ENCODE peak calls at places on chromosomes 16 and 17, in eight cellular contexts. U is endothelial cell, L is Calu3, I is kidney, M is heart left ventricle, V is nephron progenitor cell, D is tibial nerve, W is WERI-Rb-1. X is an unnamed sample.
A peak's percentile ranks its signal among the peaks of the same experiment; 100 is the strongest.

GRCh38 chr16:73094371-73094770 is 46.4 kb upstream of the ZFHX3 start:
- DNase-seq in V (no peak), I (no peak), L (no peak), W (no peak), D (no peak), U (no peak), M (no peak), X (no peak)

GRCh38 chr17:52470553-52470952 is 312.0 kb upstream of the CA10 start:
- DNase-seq in W (peak; percentile 10), I (no peak), L (no peak), D (no peak), V (no peak), M (no peak), U (no peak), X (no peak)

GRCh38 chr16:77943770-77944169 is 78.6 kb upstream of the CLEC3A start:
- DNase-seq in V (no peak), M (no peak), D (no peak), L (no peak), U (no peak), I (no peak), W (no peak), X (no peak)

GRCh38 chr17:35337364-35337763 is 36.1 kb downstream of the SLFN11 start:
- DNase-seq in V (no peak), D (no peak), I (no peak), W (no peak), L (no peak), M (no peak), U (no peak), X (no peak)

GRCh38 chr16:1870365-1871082 is 1.4 kb downstream of the MEIOB start:
- DNase-seq in I (no peak), D (no peak), M (no peak), L (no peak), U (no peak), W (no peak), V (no peak), X (no peak)

GRCh38 chr16:10647721-10648296 is 46.9 kb downstream of the TEKT5 start:
- DNase-seq in W (no peak), L (no peak), U (no peak), I (no peak), V (no peak), M (no peak), D (no peak), X (no peak)

GRCh38 chr16:89410794-89411309 is 79.5 kb downstream of the ANKRD11 start:
- DNase-seq in U (no peak), V (no peak), I (peak; percentile 89), D (peak; percentile 52), L (peak; percentile 43), M (peak; percentile 65), W (peak; percentile 41), X (no peak)

GRCh38 chr17:61413654-61414133 is 14.1 kb downstream of the TBX2 start:
- DNase-seq in U (no peak), W (no peak), L (no peak), I (no peak), D (no peak), M (no peak), V (no peak), X (no peak)

GRCh38 chr16:70438325-70438982 is 446 bp downstream of the ST3GAL2 start:
- DNase-seq in D (no peak), M (peak; percentile 45), U (peak; percentile 43), L (no peak), W (peak; percentile 36), I (peak; percentile 85), V (no peak), X (no peak)

GRCh38 chr17:65593870-65594584 is 32.6 kb upstream of the AXIN2 start:
- DNase-seq in U (no peak), W (no peak), V (peak; percentile 30), D (no peak), I (no peak), L (no peak), M (no peak), X (no peak)

GRCh38 chr17:73261952-73262675 is 434 bp upstream of the CPSF4L start:
- DNase-seq in U (no peak), W (no peak), I (peak; percentile 40), V (no peak), M (no peak), D (no peak), L (peak; percentile 77), X (no peak)

GRCh38 chr16:57688987-57689771 is 5.4 kb upstream of the DRC7 start:
- DNase-seq in M (no peak), I (no peak), V (no peak), L (no peak), D (no peak), W (no peak), U (no peak), X (no peak)

DNA sequence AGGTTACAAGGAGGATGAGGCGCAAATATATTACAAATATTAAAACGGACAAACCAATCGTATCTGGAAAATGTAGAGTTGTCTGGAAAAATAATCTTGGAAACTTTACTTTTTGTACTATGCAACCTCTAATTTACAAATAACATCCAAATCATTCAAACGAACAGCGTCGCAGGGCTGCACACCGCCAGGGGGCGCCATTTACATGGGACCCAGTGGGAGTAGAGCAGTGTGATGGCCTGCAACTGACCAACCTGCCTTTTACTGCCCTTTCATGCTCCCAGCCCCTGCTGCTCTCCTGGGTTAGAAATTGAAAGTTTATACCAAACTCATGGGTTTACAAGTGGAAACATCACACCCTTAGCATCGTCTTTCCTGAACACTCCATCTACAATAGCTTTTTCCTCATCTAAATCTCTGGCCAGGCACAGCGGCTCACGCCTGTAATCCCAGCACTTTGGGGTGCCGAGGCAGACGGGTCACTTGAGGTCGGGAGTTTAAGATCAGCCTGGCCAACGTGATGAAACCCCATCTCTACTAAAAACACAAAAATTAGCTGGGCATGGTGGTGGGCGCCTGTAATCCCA is 10.0 kb downstream of the PITPNC1 start:
- DNase-seq in W (peak; percentile 80), L (peak; percentile 78), V (peak; percentile 76), I (no peak), M (no peak), D (no peak), U (peak; percentile 74), X (no peak)
- TF ChIP-seq CTCF in W (peak; percentile 92), L (peak; percentile 91), V (peak; percentile 87), I (peak; percentile 58), M (peak; percentile 58), D (peak; percentile 35), U (peak; percentile 96), X (peak; percentile 92)

DNA sequence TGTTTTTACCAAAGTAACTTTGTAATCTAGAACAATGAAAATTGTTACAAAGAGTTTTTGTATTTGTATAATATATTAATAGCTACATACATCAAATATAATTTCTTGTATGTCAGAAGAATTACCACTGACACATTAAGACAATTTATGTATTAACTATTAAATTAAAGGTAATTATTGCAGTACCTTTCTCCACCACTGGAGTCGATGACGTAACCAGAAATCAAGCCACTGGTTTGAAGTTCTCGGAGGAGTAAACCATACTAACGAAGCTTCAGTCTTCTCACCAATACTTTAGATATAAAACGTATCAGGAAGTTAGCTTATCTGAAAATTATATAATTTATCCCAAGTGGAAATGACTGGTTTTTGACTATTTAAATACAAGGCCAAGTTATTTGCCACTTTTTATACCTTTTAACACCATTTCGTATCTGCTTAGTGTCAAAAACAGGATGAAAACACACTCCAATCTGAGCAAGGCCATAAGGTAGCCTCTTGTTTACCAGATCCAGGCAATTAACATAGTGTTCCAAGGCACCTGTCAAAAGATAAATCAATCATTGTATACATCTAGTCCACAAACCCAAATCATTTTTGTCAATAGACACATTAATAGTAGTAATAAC is 4.3 kb downstream of the POLG2 start:
- DNase-seq in M (no peak), V (no peak), U (no peak), L (no peak), W (no peak), D (no peak), I (no peak), X (no peak)
- TF ChIP-seq CTCF in M (peak; percentile 51), V (peak; percentile 51), U (peak; percentile 76), L (no peak), W (no peak), D (peak; percentile 35), I (no peak), X (peak; percentile 70)

GRCh38 chr17:40418428-40418706 is 671 bp upstream of the TOP2A start:
- DNase-seq in I (no peak), U (no peak), W (no peak), M (no peak), D (no peak), L (no peak), V (no peak), X (peak; percentile 67)

GRCh38 chr17:40416671-40417070 is 1.0 kb downstream of the TOP2A start:
- DNase-seq in D (no peak), M (no peak), W (no peak), L (no peak), V (no peak), U (no peak), I (no peak), X (no peak)

GRCh38 chr17:40415390-40415789 is 2.3 kb downstream of the TOP2A start:
- DNase-seq in U (no peak), L (no peak), I (no peak), D (no peak), W (no peak), V (no peak), M (no peak), X (no peak)

GRCh38 chr17:40417609-40418427 is at the start of gene TOP2A:
- DNase-seq in M (peak; percentile 99), I (peak; percentile 95), L (peak; percentile 100), U (peak; percentile 95), D (peak; percentile 98), V (peak; percentile 95), W (peak; percentile 100), X (peak; percentile 96)

GRCh38 chr17:40417258-40417608 is 463 bp downstream of the TOP2A start:
- DNase-seq in W (peak; percentile 73), V (no peak), U (peak; percentile 22), M (no peak), D (no peak), L (no peak), I (no peak), X (no peak)
- TF ChIP-seq CTCF in W (peak; percentile 38), V (no peak), U (no peak), M (no peak), D (no peak), L (no peak), I (no peak), X (no peak)

GRCh38 chr17:69508814-69509213 is 94.3 kb downstream of the MAP2K6 start:
- DNase-seq in V (no peak), L (no peak), M (no peak), I (no peak), W (no peak), D (no peak), U (no peak), X (no peak)

GRCh38 chr17:69502488-69502887 is 88.0 kb downstream of the MAP2K6 start:
- DNase-seq in W (no peak), V (no peak), M (no peak), U (no peak), I (no peak), L (no peak), D (no peak), X (no peak)

GRCh38 chr17:69503711-69504110 is 89.2 kb downstream of the MAP2K6 start:
- DNase-seq in V (no peak), W (no peak), M (no peak), I (no peak), U (no peak), D (no peak), L (no peak), X (no peak)

GRCh38 chr17:69505740-69506139 is 91.2 kb downstream of the MAP2K6 start:
- DNase-seq in V (no peak), M (no peak), D (no peak), W (no peak), L (no peak), I (no peak), U (no peak), X (no peak)

DNA sequence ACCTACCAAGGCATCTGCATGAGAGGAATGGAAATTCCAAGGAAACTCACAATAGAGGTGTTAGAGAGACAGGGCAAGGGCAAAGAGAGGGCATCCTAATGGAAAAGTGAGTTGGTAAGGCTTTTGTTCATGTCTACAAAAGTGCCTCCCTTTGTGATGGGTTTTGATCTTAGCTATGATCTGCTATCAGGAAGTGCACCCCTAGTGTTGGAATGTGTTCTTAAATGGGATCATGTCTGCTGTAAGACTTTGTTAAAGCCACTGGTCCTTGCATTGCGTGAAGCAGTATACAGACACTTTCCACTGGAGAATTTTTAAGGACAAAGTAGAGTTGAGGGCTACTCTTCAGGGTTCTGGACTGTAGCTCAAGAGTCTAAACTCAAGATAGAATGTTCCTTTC is 92.0 kb downstream of the MAP2K6 start:
- DNase-seq in U (no peak), W (no peak), L (no peak), D (no peak), I (no peak), M (no peak), V (no peak), X (no peak)
- TF ChIP-seq CTCF in U (peak; percentile 20), W (peak; percentile 46), L (no peak), D (no peak), I (peak; percentile 7), M (no peak), V (peak; percentile 17), X (peak; percentile 62)